ENCODE peak calls at places on chromosomes 7 and 10, in ten cellular contexts. One of them, this sample, is unnamed.

GRCh38 chr10:73989594-73990142 is 8.2 kb upstream of the VCL start:
- DNase-seq in colonic mucosa: no peak
- DNase-seq in neural progenitor cell: no peak
- DNase-seq in RWPE1: no peak
- DNase-seq in heart right ventricle: no peak
- DNase-seq in psoas muscle: no peak
- DNase-seq in transverse colon: no peak
- DNase-seq in HFFc6: no peak
- DNase-seq in prostate gland: no peak
- DNase-seq in HCT116: no peak
- DNase-seq in this sample: no peak

GRCh38 chr10:119189811-119190282 is 11.2 kb upstream of the PRDX3 start:
- DNase-seq in colonic mucosa: no peak
- DNase-seq in neural progenitor cell: no peak
- DNase-seq in RWPE1: no peak
- DNase-seq in heart right ventricle: no peak
- DNase-seq in psoas muscle: no peak
- DNase-seq in transverse colon: no peak
- DNase-seq in HFFc6: no peak
- DNase-seq in prostate gland: no peak
- DNase-seq in HCT116: no peak
- DNase-seq in this sample: no peak

GRCh38 chr7:3201306-3201705 is 99.7 kb upstream of the SDK1 start:
- DNase-seq in colonic mucosa: no peak
- DNase-seq in neural progenitor cell: no peak
- DNase-seq in RWPE1: no peak
- DNase-seq in heart right ventricle: no peak
- DNase-seq in psoas muscle: no peak
- DNase-seq in transverse colon: no peak
- DNase-seq in HFFc6: no peak
- DNase-seq in prostate gland: no peak
- DNase-seq in HCT116: no peak
- DNase-seq in this sample: no peak

GRCh38 chr7:108114117-108114841 is 15.9 kb downstream of the LAMB4 start:
- DNase-seq in colonic mucosa: no peak
- DNase-seq in neural progenitor cell: peak; percentile 72
- DNase-seq in RWPE1: no peak
- DNase-seq in heart right ventricle: no peak
- DNase-seq in psoas muscle: no peak
- DNase-seq in transverse colon: no peak
- DNase-seq in HFFc6: no peak
- DNase-seq in prostate gland: no peak
- DNase-seq in HCT116: peak; percentile 39
- DNase-seq in this sample: no peak

GRCh38 chr7:101985646-101986199 is 168.3 kb downstream of the CUX1 start:
- DNase-seq in colonic mucosa: no peak
- DNase-seq in neural progenitor cell: peak; percentile 71
- DNase-seq in RWPE1: no peak
- DNase-seq in heart right ventricle: no peak
- DNase-seq in psoas muscle: no peak
- DNase-seq in transverse colon: no peak
- DNase-seq in HFFc6: no peak
- DNase-seq in prostate gland: no peak
- DNase-seq in HCT116: no peak
- DNase-seq in this sample: peak; percentile 25

GRCh38 chr10:35079267-35079666 is 10.9 kb downstream of the CUL2 start:
- DNase-seq in colonic mucosa: no peak
- DNase-seq in neural progenitor cell: no peak
- DNase-seq in RWPE1: no peak
- DNase-seq in heart right ventricle: no peak
- DNase-seq in psoas muscle: no peak
- DNase-seq in transverse colon: no peak
- DNase-seq in HFFc6: no peak
- DNase-seq in prostate gland: no peak
- DNase-seq in HCT116: no peak
- DNase-seq in this sample: no peak

GRCh38 chr7:151442776-151443496 is 3.0 kb upstream of the CRYGN start:
- DNase-seq in colonic mucosa: no peak
- DNase-seq in neural progenitor cell: no peak
- DNase-seq in RWPE1: no peak
- DNase-seq in heart right ventricle: no peak
- DNase-seq in psoas muscle: no peak
- DNase-seq in transverse colon: peak; percentile 1
- DNase-seq in HFFc6: no peak
- DNase-seq in prostate gland: no peak
- DNase-seq in HCT116: no peak
- DNase-seq in this sample: no peak

GRCh38 chr10:101043356-101043707 is 12.3 kb downstream of the SFXN3 start:
- DNase-seq in colonic mucosa: no peak
- DNase-seq in neural progenitor cell: no peak
- DNase-seq in RWPE1: no peak
- DNase-seq in heart right ventricle: no peak
- DNase-seq in psoas muscle: no peak
- DNase-seq in transverse colon: no peak
- DNase-seq in HFFc6: no peak
- DNase-seq in prostate gland: no peak
- DNase-seq in HCT116: no peak
- DNase-seq in this sample: no peak

GRCh38 chr7:103833401-103833800 is 156.1 kb downstream of the RELN start:
- DNase-seq in colonic mucosa: no peak
- DNase-seq in neural progenitor cell: no peak
- DNase-seq in RWPE1: no peak
- DNase-seq in heart right ventricle: no peak
- DNase-seq in psoas muscle: no peak
- DNase-seq in transverse colon: no peak
- DNase-seq in HFFc6: no peak
- DNase-seq in prostate gland: no peak
- DNase-seq in HCT116: no peak
- DNase-seq in this sample: no peak

GRCh38 chr10:15280462-15280861 is 90.6 kb downstream of the FAM171A1 start:
- DNase-seq in colonic mucosa: no peak
- DNase-seq in neural progenitor cell: no peak
- DNase-seq in RWPE1: no peak
- DNase-seq in heart right ventricle: no peak
- DNase-seq in psoas muscle: no peak
- DNase-seq in transverse colon: no peak
- DNase-seq in HFFc6: no peak
- DNase-seq in prostate gland: no peak
- DNase-seq in HCT116: no peak
- DNase-seq in this sample: no peak

GRCh38 chr10:32995751-32996150 is 37.7 kb upstream of the ITGB1 start:
- DNase-seq in colonic mucosa: no peak
- DNase-seq in neural progenitor cell: no peak
- DNase-seq in RWPE1: no peak
- DNase-seq in heart right ventricle: no peak
- DNase-seq in psoas muscle: no peak
- DNase-seq in transverse colon: no peak
- DNase-seq in HFFc6: no peak
- DNase-seq in prostate gland: no peak
- DNase-seq in HCT116: no peak
- DNase-seq in this sample: no peak

DNA sequence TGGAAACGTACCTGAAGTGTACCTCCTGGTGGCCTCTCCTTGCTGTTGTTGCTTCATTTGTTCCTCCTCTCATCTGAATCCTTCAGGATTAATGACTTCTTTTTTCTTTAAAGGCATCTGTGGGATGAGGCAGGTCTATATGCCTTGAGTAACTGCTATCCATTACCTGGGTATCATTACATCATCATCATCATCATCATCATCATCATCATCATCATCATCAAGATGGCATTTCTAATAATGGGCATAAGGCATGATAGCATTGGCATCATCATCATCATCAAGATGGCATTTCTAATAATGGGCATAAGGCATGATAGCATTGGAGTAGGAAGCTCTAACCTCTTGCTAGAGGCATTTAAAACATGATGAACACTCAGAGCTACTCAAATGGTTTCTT is 59.9 kb downstream of the CFAP58 start:
- DNase-seq in colonic mucosa: no peak
- DNase-seq in neural progenitor cell: no peak
- DNase-seq in RWPE1: no peak
- DNase-seq in heart right ventricle: no peak
- DNase-seq in psoas muscle: no peak
- DNase-seq in transverse colon: no peak
- DNase-seq in HFFc6: no peak
- DNase-seq in prostate gland: no peak
- DNase-seq in HCT116: no peak
- DNase-seq in this sample: no peak
- TF ChIP-seq CTCF in colonic mucosa: no peak
- TF ChIP-seq CTCF in neural progenitor cell: no peak
- TF ChIP-seq CTCF in RWPE1: no peak
- TF ChIP-seq CTCF in heart right ventricle: no peak
- TF ChIP-seq CTCF in psoas muscle: no peak
- TF ChIP-seq CTCF in transverse colon: no peak
- TF ChIP-seq CTCF in HFFc6: no peak
- TF ChIP-seq CTCF in prostate gland: no peak
- TF ChIP-seq CTCF in HCT116: no peak
- TF ChIP-seq CTCF in this sample: no peak

GRCh38 chr7:130227883-130228575 is 20.4 kb downstream of the SSMEM1 start:
- DNase-seq in colonic mucosa: no peak
- DNase-seq in neural progenitor cell: peak; percentile 9
- DNase-seq in RWPE1: no peak
- DNase-seq in heart right ventricle: no peak
- DNase-seq in psoas muscle: no peak
- DNase-seq in transverse colon: no peak
- DNase-seq in HFFc6: no peak
- DNase-seq in prostate gland: no peak
- DNase-seq in HCT116: no peak
- DNase-seq in this sample: no peak
- TF ChIP-seq CTCF in colonic mucosa: no peak
- TF ChIP-seq CTCF in neural progenitor cell: no peak
- TF ChIP-seq CTCF in RWPE1: no peak
- TF ChIP-seq CTCF in heart right ventricle: no peak
- TF ChIP-seq CTCF in psoas muscle: no peak
- TF ChIP-seq CTCF in transverse colon: no peak
- TF ChIP-seq CTCF in HFFc6: no peak
- TF ChIP-seq CTCF in prostate gland: no peak
- TF ChIP-seq CTCF in HCT116: no peak
- TF ChIP-seq CTCF in this sample: no peak

DNA sequence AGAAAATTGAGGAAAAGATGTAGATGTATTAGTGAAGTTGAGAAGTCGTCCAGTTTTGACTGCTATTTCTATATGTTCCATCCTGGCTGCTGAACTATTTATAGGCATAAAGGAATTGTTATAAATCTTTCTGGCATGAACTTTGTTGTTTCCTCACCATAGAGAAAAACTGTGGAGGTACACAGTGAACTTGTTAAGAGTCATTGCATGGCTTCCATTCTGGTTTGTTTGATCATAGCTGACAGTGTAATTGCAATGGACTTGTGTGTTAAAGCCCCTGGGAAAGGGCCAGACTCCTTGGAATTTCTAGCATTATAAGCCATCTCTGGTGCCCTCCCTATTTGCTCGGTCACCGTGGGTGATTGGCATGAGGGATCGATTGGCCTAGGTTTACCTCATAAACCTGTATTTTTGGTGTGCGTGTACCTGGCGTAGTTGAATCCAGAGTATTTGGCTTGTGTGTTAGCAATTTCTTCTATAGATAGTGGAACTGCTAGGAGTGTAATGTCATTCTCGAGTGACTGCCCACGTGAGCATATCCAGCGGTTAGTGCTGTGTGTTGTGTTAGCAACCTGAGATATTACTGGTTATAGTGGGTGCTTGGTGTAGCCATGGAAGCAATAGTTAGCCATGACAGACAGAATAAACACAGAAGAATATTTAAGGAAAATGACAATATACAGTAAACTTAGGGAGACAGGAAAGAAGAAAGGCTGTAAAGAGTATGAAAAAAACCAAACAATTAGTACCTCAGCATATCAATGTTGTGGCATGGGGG is 5.8 kb upstream of the SYPL1 start:
- DNase-seq in colonic mucosa: no peak
- DNase-seq in neural progenitor cell: no peak
- DNase-seq in RWPE1: no peak
- DNase-seq in heart right ventricle: no peak
- DNase-seq in psoas muscle: no peak
- DNase-seq in transverse colon: no peak
- DNase-seq in HFFc6: no peak
- DNase-seq in prostate gland: no peak
- DNase-seq in HCT116: no peak
- DNase-seq in this sample: no peak
- TF ChIP-seq CTCF in colonic mucosa: no peak
- TF ChIP-seq CTCF in neural progenitor cell: no peak
- TF ChIP-seq CTCF in RWPE1: no peak
- TF ChIP-seq CTCF in heart right ventricle: no peak
- TF ChIP-seq CTCF in psoas muscle: no peak
- TF ChIP-seq CTCF in transverse colon: no peak
- TF ChIP-seq CTCF in HFFc6: no peak
- TF ChIP-seq CTCF in prostate gland: no peak
- TF ChIP-seq CTCF in HCT116: no peak
- TF ChIP-seq CTCF in this sample: no peak

GRCh38 chr10:88853155-88853554 is 1.5 kb upstream of the ANKRD22 start:
- DNase-seq in colonic mucosa: no peak
- DNase-seq in neural progenitor cell: no peak
- DNase-seq in RWPE1: no peak
- DNase-seq in heart right ventricle: no peak
- DNase-seq in psoas muscle: no peak
- DNase-seq in transverse colon: no peak
- DNase-seq in HFFc6: no peak
- DNase-seq in prostate gland: no peak
- DNase-seq in HCT116: no peak
- DNase-seq in this sample: no peak

GRCh38 chr10:88858493-88858892 is 6.8 kb upstream of the ANKRD22 start:
- DNase-seq in colonic mucosa: no peak
- DNase-seq in neural progenitor cell: no peak
- DNase-seq in RWPE1: peak; percentile 70
- DNase-seq in heart right ventricle: no peak
- DNase-seq in psoas muscle: no peak
- DNase-seq in transverse colon: no peak
- DNase-seq in HFFc6: no peak
- DNase-seq in prostate gland: no peak
- DNase-seq in HCT116: no peak
- DNase-seq in this sample: no peak
- TF ChIP-seq CTCF in colonic mucosa: no peak
- TF ChIP-seq CTCF in neural progenitor cell: no peak
- TF ChIP-seq CTCF in RWPE1: no peak
- TF ChIP-seq CTCF in heart right ventricle: no peak
- TF ChIP-seq CTCF in psoas muscle: no peak
- TF ChIP-seq CTCF in transverse colon: no peak
- TF ChIP-seq CTCF in HFFc6: no peak
- TF ChIP-seq CTCF in prostate gland: no peak
- TF ChIP-seq CTCF in HCT116: no peak
- TF ChIP-seq CTCF in this sample: no peak

GRCh38 chr7:55288070-55288824 is 76.9 kb upstream of the LANCL2 start:
- DNase-seq in colonic mucosa: no peak
- DNase-seq in neural progenitor cell: no peak
- DNase-seq in RWPE1: no peak
- DNase-seq in heart right ventricle: no peak
- DNase-seq in psoas muscle: no peak
- DNase-seq in transverse colon: no peak
- DNase-seq in HFFc6: peak; percentile 11
- DNase-seq in prostate gland: no peak
- DNase-seq in HCT116: no peak
- DNase-seq in this sample: no peak
- TF ChIP-seq CTCF in colonic mucosa: no peak
- TF ChIP-seq CTCF in neural progenitor cell: no peak
- TF ChIP-seq CTCF in RWPE1: no peak
- TF ChIP-seq CTCF in heart right ventricle: no peak
- TF ChIP-seq CTCF in psoas muscle: no peak
- TF ChIP-seq CTCF in transverse colon: no peak
- TF ChIP-seq CTCF in HFFc6: peak; percentile 33
- TF ChIP-seq CTCF in prostate gland: no peak
- TF ChIP-seq CTCF in HCT116: no peak
- TF ChIP-seq CTCF in this sample: no peak

This sample was measured in nephron progenitor cell.